ENCODE peak calls at places on chromosomes 4 and X, in nine cellular contexts. F is activated effector memory CD4-positive, alpha-beta T cell treated with Interleukin-2 at 50 U/mL for 16 hours; Q is activated CD4-positive, alpha-beta T cell treated with anti-CD3 and anti-CD28 coated beads for 48 hours; P is natural killer cell treated with Interleukin-12 subunit alpha and Interleukin-12 subunit beta and Interleukin-15 and Interleukin-18, amount 100 ng/mL, for 72 hours; D is anterior cingulate cortex; E is tibial nerve; B is testis; U is T-helper 9 cell; J is Right ventricle myocardium superior. X is an unnamed sample.

GRCh38 chr4:2954358-2955185 is 8.6 kb downstream of the NOP14 start:
- DNase-seq in E (no peak), Q (peak; percentile 88), J (no peak), P (peak; percentile 86), D (no peak), F (no peak), U (peak; percentile 41), B (no peak), X (no peak)

GRCh38 chr4:55393461-55394320 is 2.1 kb upstream of the TMEM165 start:
- DNase-seq in F (no peak), U (no peak), B (no peak), D (peak; percentile 10), Q (no peak), E (no peak), J (no peak), P (no peak), X (no peak)

GRCh38 chrX:5306654-5307121 is 922.0 kb downstream of the NLGN4X start:
- DNase-seq in D (no peak), U (no peak), E (peak; percentile 9), P (no peak), F (no peak), B (no peak), J (no peak), Q (no peak), X (no peak)

GRCh38 chr4:150212927-150213326 is 134.7 kb downstream of the DCLK2 start:
- DNase-seq in U (no peak), B (no peak), F (no peak), J (no peak), D (no peak), E (no peak), P (no peak), Q (no peak), X (no peak)

GRCh38 chr4:3291969-3292570 is 751 bp upstream of the RGS12 start:
- DNase-seq in F (no peak), J (peak; percentile 83), U (no peak), Q (peak; percentile 32), D (no peak), P (no peak), B (peak; percentile 44), E (peak; percentile 29), X (peak; percentile 83)

GRCh38 chrX:123153846-123154335 is 30.2 kb upstream of the GRIA3 start:
- DNase-seq in P (no peak), E (no peak), F (no peak), J (no peak), U (no peak), B (no peak), D (no peak), Q (no peak), X (no peak)

GRCh38 chrX:151753313-151754041 is 18.9 kb downstream of the CNGA2 start:
- DNase-seq in Q (peak; percentile 28), U (no peak), D (peak; percentile 8), F (no peak), E (peak; percentile 34), P (peak; percentile 71), B (peak; percentile 66), J (peak; percentile 60), X (no peak)

GRCh38 chr4:153523171-153523757 is 57.1 kb downstream of the TMEM131L start:
- DNase-seq in Q (no peak), F (no peak), U (no peak), D (no peak), P (no peak), E (no peak), B (no peak), J (no peak), X (no peak)

GRCh38 chr4:99352602-99353580 is at the start of gene ADH1C:
- DNase-seq in D (no peak), F (no peak), P (no peak), Q (no peak), E (no peak), B (no peak), J (no peak), U (no peak), X (no peak)

GRCh38 chr4:138099385-138099784 is 142.8 kb downstream of the SLC7A11 start:
- DNase-seq in Q (no peak), E (no peak), F (no peak), D (no peak), P (no peak), J (no peak), B (no peak), U (no peak), X (no peak)

GRCh38 chr4:44448548-44449443 is at the start of gene KCTD8:
- DNase-seq in P (peak; percentile 64), D (peak; percentile 90), E (peak; percentile 43), Q (peak; percentile 82), F (no peak), B (peak; percentile 95), J (peak; percentile 92), U (no peak), X (peak; percentile 85)